ENCODE peak calls at places on chromosomes 16 and 17, in ten cellular contexts. U, F, A, Q, W, B, H, O, M and E are unnamed samples.

GRCh38 chr16:23435500-23435899 is 17.5 kb downstream of the COG7 start:
- DNase-seq in U (peak; percentile 45), F (peak; percentile 3), A (peak; percentile 19), Q (peak; percentile 7), W (peak; percentile 79), B (peak; percentile 70), H (peak; percentile 54), O (peak; percentile 79), M (peak; percentile 57), E (peak; percentile 45)

GRCh38 chr17:45131616-45132301 is 556 bp downstream of the PLCD3 start:
- DNase-seq in U (peak; percentile 54), F (peak; percentile 52), A (peak; percentile 22), Q (no peak), W (peak; percentile 78), B (peak; percentile 83), H (peak; percentile 59), O (no peak), M (no peak), E (no peak)

GRCh38 chr16:54282202-54282922 is 4.2 kb downstream of the IRX3 start:
- DNase-seq in U (no peak), F (peak; percentile 11), A (no peak), Q (no peak), W (peak; percentile 73), B (peak; percentile 71), H (peak; percentile 49), O (no peak), M (no peak), E (no peak)

GRCh38 chr17:59353106-59353854 is 21.8 kb downstream of the YPEL2 start:
- DNase-seq in U (no peak), F (no peak), A (no peak), Q (no peak), W (no peak), B (no peak), H (no peak), O (no peak), M (no peak), E (no peak)

GRCh38 chr16:29963021-29963743 is 1.3 kb downstream of the TMEM219 start:
- DNase-seq in U (no peak), F (no peak), A (no peak), Q (no peak), W (no peak), B (no peak), H (peak; percentile 30), O (no peak), M (no peak), E (no peak)

GRCh38 chr17:76517638-76518038 is 16.4 kb upstream of the RHBDF2 start:
- DNase-seq in U (no peak), F (no peak), A (no peak), Q (no peak), W (no peak), B (no peak), H (no peak), O (no peak), M (no peak), E (no peak)

GRCh38 chr17:32658470-32659418 is 172.0 kb downstream of the CDK5R1 start:
- DNase-seq in U (no peak), F (no peak), A (no peak), Q (no peak), W (no peak), B (no peak), H (no peak), O (no peak), M (peak; percentile 26), E (no peak)

GRCh38 chr17:622356-622755 is 92.3 kb downstream of the VPS53 start:
- DNase-seq in U (no peak), F (no peak), A (no peak), Q (no peak), W (no peak), B (no peak), H (no peak), O (no peak), M (no peak), E (no peak)